ENCODE peak calls at places on chromosome 10, in nine cellular contexts. J is astrocyte of the spinal cord, C is stromal cell of bone marrow, F is pancreas, H is DMS153, T is SW 1271, V is sigmoid colon, A is NCI-H1092, G is NCI-H1417. R is an unnamed sample.

GRCh38 chr10:112375721-112376577 is 2.0 kb downstream of the ACSL5 start:
- DNase-seq in J (peak), C (no peak), F (peak), H (no peak), T (no peak), V (peak), A (no peak), G (no peak), R (peak)

GRCh38 chr10:129705676-129706075 is 238.6 kb downstream of the MGMT start:
- DNase-seq in J (no peak), C (no peak), F (no peak), H (no peak), T (no peak), V (no peak), A (no peak), G (no peak), R (no peak)

GRCh38 chr10:7797582-7797981 is 9.6 kb downstream of the ATP5F1C start:
- DNase-seq in J (peak), C (peak), F (no peak), H (no peak), T (peak), V (no peak), A (no peak), G (no peak), R (peak)

GRCh38 chr10:122139226-122139625 is 131.9 kb upstream of the BTBD16 start:
- DNase-seq in J (no peak), C (no peak), F (no peak), H (no peak), T (no peak), V (no peak), A (no peak), G (no peak), R (no peak)

GRCh38 chr10:93437946-93438795 is 44.0 kb downstream of the MYOF start:
- DNase-seq in J (peak), C (no peak), F (no peak), H (peak), T (no peak), V (no peak), A (no peak), G (no peak), R (peak)

GRCh38 chr10:125105856-125106255 is 54.5 kb downstream of the CTBP2 start:
- DNase-seq in J (no peak), C (no peak), F (no peak), H (no peak), T (no peak), V (peak), A (no peak), G (no peak), R (no peak)

GRCh38 chr10:120990831-120991230 is 139.7 kb downstream of the WDR11 start:
- DNase-seq in J (no peak), C (no peak), F (no peak), H (no peak), T (no peak), V (no peak), A (no peak), G (no peak), R (peak)

GRCh38 chr10:23060918-23061317 is 34.5 kb upstream of the MSRB2 start:
- DNase-seq in J (no peak), C (no peak), F (no peak), H (no peak), T (no peak), V (no peak), A (no peak), G (peak), R (no peak)

GRCh38 chr10:8659982-8660381 is 605.5 kb downstream of the GATA3 start:
- DNase-seq in J (no peak), C (no peak), F (no peak), H (no peak), T (no peak), V (no peak), A (no peak), G (no peak), R (no peak)

GRCh38 chr10:98446121-98446655 is 547 bp downstream of the HPS1 start:
- DNase-seq in J (peak), C (peak), F (peak), H (no peak), T (no peak), V (peak), A (no peak), G (peak), R (no peak)

GRCh38 chr10:61937631-61938284 is 36.3 kb downstream of the ARID5B start:
- DNase-seq in J (peak), C (peak), F (no peak), H (no peak), T (no peak), V (no peak), A (no peak), G (no peak), R (no peak)

GRCh38 chr10:71268751-71269150 is 50.3 kb upstream of the SLC29A3 start:
- DNase-seq in J (no peak), C (no peak), F (no peak), H (no peak), T (no peak), V (no peak), A (no peak), G (peak), R (no peak)

GRCh38 chr10:114103286-114103685 is 59.6 kb downstream of the ADRB1 start:
- DNase-seq in J (peak), C (peak), F (no peak), H (peak), T (peak), V (no peak), A (no peak), G (peak), R (no peak)

GRCh38 chr10:18071591-18071990 is 68.6 kb upstream of the CACNB2 start:
- DNase-seq in J (no peak), C (no peak), F (no peak), H (no peak), T (no peak), V (no peak), A (no peak), G (no peak), R (no peak)

GRCh38 chr10:92756233-92757065 is 66.7 kb downstream of the HHEX start:
- DNase-seq in J (no peak), C (no peak), F (no peak), H (peak), T (no peak), V (no peak), A (no peak), G (peak), R (no peak)

R was measured in islet precursor cell.